ENCODE peak calls at places on chromosomes 1 and 21, in ten cellular contexts. K, F, Z, R, J, H, X, T, V and P are unnamed samples.

GRCh38 chr1:91948097-91948496 is 1.1 kb upstream of the BRDT start:
- ATAC-seq in H (peak), K (no peak), X (no peak), J (no peak), F (no peak), V (no peak), Z (peak), T (peak), R (no peak), P (no peak)

GRCh38 chr1:37497832-37498231 is 16.7 kb downstream of the MEAF6 start:
- ATAC-seq in J (no peak), V (peak), K (no peak), R (no peak), F (no peak), T (no peak), Z (no peak), X (no peak), H (no peak), P (no peak)

GRCh38 chr1:182601416-182601786 is 2.8 kb downstream of the RGS16 start:
- ATAC-seq in T (no peak), H (peak), J (peak), R (peak), K (no peak), X (peak), V (peak), Z (peak), F (peak), P (peak)

GRCh38 chr1:24963099-24963872 is 33.2 kb upstream of the RUNX3 start:
- ATAC-seq in V (no peak), Z (no peak), T (no peak), R (peak), F (no peak), K (no peak), J (no peak), X (peak), H (no peak), P (no peak)

GRCh38 chr21:34351786-34352241 is 12.0 kb upstream of the KCNE2 start:
- ATAC-seq in R (peak), J (peak), V (peak), K (peak), Z (peak), F (peak), T (peak), H (peak), X (peak), P (peak)

GRCh38 chr1:65825736-65826135 is 33.0 kb downstream of the PDE4B start:
- ATAC-seq in R (no peak), Z (no peak), T (no peak), V (no peak), X (no peak), J (no peak), F (no peak), H (no peak), K (no peak), P (no peak)

GRCh38 chr21:9750341-9751086 is 770.9 kb upstream of the TPTE start:
- ATAC-seq in H (no peak), Z (no peak), R (no peak), K (no peak), V (peak), J (no peak), T (no peak), F (peak), X (no peak), P (no peak)

GRCh38 chr1:40668769-40669525 is 3.5 kb upstream of the RIMS3 start:
- ATAC-seq in H (peak), K (peak), Z (peak), F (peak), J (peak), T (peak), X (peak), V (peak), R (peak), P (peak)

GRCh38 chr1:21944261-21945074 is 7.4 kb upstream of the HSPG2 start:
- ATAC-seq in F (no peak), Z (no peak), H (no peak), R (no peak), K (peak), X (no peak), V (no peak), J (peak), T (no peak), P (no peak)

GRCh38 chr1:85179517-85179916 is 21.3 kb downstream of the SYDE2 start:
- ATAC-seq in F (no peak), T (peak), K (no peak), Z (peak), X (no peak), H (no peak), R (no peak), J (no peak), V (no peak), P (no peak)

GRCh38 chr1:85258536-85259117 is 835 bp downstream of the C1orf52 start:
- ATAC-seq in J (peak), H (no peak), V (no peak), X (peak), R (no peak), K (no peak), Z (no peak), F (no peak), T (peak), P (peak)

GRCh38 chr1:204503122-204503912 is 8.7 kb upstream of the PIK3C2B start:
- ATAC-seq in Z (peak), T (no peak), V (no peak), H (no peak), X (no peak), J (no peak), K (no peak), F (no peak), R (no peak), P (no peak)

GRCh38 chr1:3113047-3113740 is 44.2 kb downstream of the PRDM16 start:
- ATAC-seq in K (peak), J (no peak), R (no peak), V (no peak), Z (no peak), X (no peak), F (peak), T (no peak), H (no peak), P (no peak)

GRCh38 chr1:240099748-240100147 is 8.1 kb downstream of the FMN2 start:
- ATAC-seq in R (no peak), V (no peak), Z (no peak), H (no peak), T (no peak), F (no peak), K (no peak), X (peak), J (no peak), P (peak)

GRCh38 chr1:178644308-178645120 is 80.5 kb upstream of the RALGPS2 start:
- ATAC-seq in K (no peak), V (peak), X (no peak), J (no peak), H (no peak), R (no peak), T (no peak), F (peak), Z (no peak), P (peak)

GRCh38 chr1:41020654-41021053 is 871 bp downstream of the SLFNL1 start:
- ATAC-seq in V (no peak), F (peak), H (peak), Z (no peak), T (no peak), J (no peak), X (no peak), K (no peak), R (no peak), P (no peak)

GRCh38 chr1:29033829-29034466 is 89.8 kb downstream of the TMEM200B start:
- ATAC-seq in H (peak), R (peak), V (no peak), T (no peak), J (no peak), K (peak), X (peak), F (no peak), Z (peak), P (peak)

GRCh38 chr1:248373761-248374160 is 1.8 kb upstream of the OR2T6 start:
- ATAC-seq in V (no peak), R (no peak), K (no peak), H (no peak), X (no peak), F (no peak), T (no peak), J (no peak), Z (no peak), P (no peak)

GRCh38 chr1:67059331-67059730 is 5.4 kb upstream of the SLC35D1 start:
- ATAC-seq in R (no peak), Z (no peak), X (no peak), J (no peak), T (no peak), F (no peak), V (no peak), H (no peak), K (no peak), P (no peak)

GRCh38 chr1:208036177-208036808 is 125.4 kb upstream of the CD34 start:
- ATAC-seq in J (peak), X (peak), R (no peak), H (no peak), T (no peak), V (peak), K (no peak), Z (no peak), F (peak), P (peak)

GRCh38 chr1:63821650-63822049 is 47.8 kb downstream of the ROR1 start:
- ATAC-seq in Z (no peak), J (no peak), H (no peak), V (peak), F (no peak), T (no peak), X (peak), R (no peak), K (peak), P (peak)

GRCh38 chr1:66395202-66396061 is 138.5 kb upstream of the SGIP1 start:
- ATAC-seq in Z (peak), V (no peak), X (no peak), R (no peak), F (no peak), K (peak), H (peak), T (no peak), J (no peak), P (no peak)

GRCh38 chr1:1345384-1345783 is 3.8 kb downstream of the DVL1 start:
- ATAC-seq in Z (no peak), K (no peak), R (no peak), F (no peak), H (no peak), J (no peak), V (no peak), X (peak), T (no peak), P (no peak)

GRCh38 chr1:224211262-224211962 is 28.4 kb downstream of the DEGS1 start:
- ATAC-seq in X (peak), T (no peak), H (no peak), V (peak), Z (no peak), R (no peak), F (no peak), J (no peak), K (peak), P (peak)

GRCh38 chr1:23478896-23479790 is 4.8 kb downstream of the ASAP3 start:
- ATAC-seq in H (no peak), J (no peak), F (peak), V (peak), Z (no peak), T (no peak), R (no peak), K (peak), X (peak), P (peak)

GRCh38 chr1:13807213-13807612 is 107.2 kb downstream of the PRDM2 start:
- ATAC-seq in V (peak), K (no peak), J (peak), Z (no peak), R (peak), H (no peak), X (peak), T (no peak), F (peak), P (peak)

GRCh38 chr1:76068953-76069561 is 5.5 kb upstream of the ST6GALNAC3 start:
- ATAC-seq in T (no peak), F (no peak), R (no peak), K (peak), H (no peak), Z (no peak), X (peak), V (no peak), J (no peak), P (no peak)

GRCh38 chr1:58648864-58649263 is 51.0 kb downstream of the MYSM1 start:
- ATAC-seq in F (no peak), K (no peak), V (no peak), Z (peak), R (no peak), J (no peak), X (no peak), H (peak), T (no peak), P (no peak)

GRCh38 chr1:54811066-54811465 is 9.9 kb upstream of the TTC22 start:
- ATAC-seq in J (no peak), Z (no peak), T (no peak), K (no peak), F (no peak), V (no peak), H (no peak), R (no peak), X (no peak), P (no peak)

GRCh38 chr21:35578831-35579470 is 481.4 kb downstream of the SETD4 start:
- ATAC-seq in H (no peak), F (no peak), X (no peak), Z (no peak), R (no peak), T (peak), K (no peak), V (no peak), J (no peak), P (no peak)

GRCh38 chr1:204841798-204842197 is 28.9 kb upstream of the NFASC start:
- ATAC-seq in F (no peak), Z (no peak), X (no peak), H (no peak), K (no peak), T (no peak), J (no peak), R (no peak), V (no peak), P (no peak)

GRCh38 chr1:153612755-153613331 is at the start of gene S100A16:
- ATAC-seq in K (peak), J (peak), Z (no peak), V (peak), X (peak), H (no peak), T (no peak), F (peak), R (no peak), P (peak)